ENCODE peak calls at places on chromosomes 11 and 22, in nine cellular contexts. One of them, this sample, is unnamed.

GRCh38 chr11:91986218-91986617 is 238.4 kb upstream of the FAT3 start:
- DNase-seq in mammary epithelial cell: no peak
- DNase-seq in activated CD4-positive, CD25-positive, alpha-beta regulatory T cell treated with anti-CD3 and anti-CD28 coated beads, Interleukin-2, amount 50 U/mL, for 16 hours: no peak
- DNase-seq in fibroblast of mammary gland: no peak
- DNase-seq in M059J: no peak
- DNase-seq in activated naive CD8-positive, alpha-beta T cell treated with anti-CD3 and anti-CD28 coated beads, Interleukin-2, amount 10 ng/mL, durations not matched to agents 7 days and 5 days: no peak
- DNase-seq in cardiac fibroblast: no peak
- DNase-seq in type B pancreatic cell: no peak
- DNase-seq in GM13977: no peak
- DNase-seq in this sample: no peak

GRCh38 chr11:100673063-100673462 is 14.0 kb upstream of the ARHGAP42 start:
- DNase-seq in cardiac fibroblast: no peak
- DNase-seq in mammary epithelial cell: no peak
- DNase-seq in activated naive CD8-positive, alpha-beta T cell treated with anti-CD3 and anti-CD28 coated beads, Interleukin-2, amount 10 ng/mL, durations not matched to agents 7 days and 5 days: no peak
- DNase-seq in type B pancreatic cell: no peak
- DNase-seq in M059J: no peak
- DNase-seq in fibroblast of mammary gland: no peak
- DNase-seq in activated CD4-positive, CD25-positive, alpha-beta regulatory T cell treated with anti-CD3 and anti-CD28 coated beads, Interleukin-2, amount 50 U/mL, for 16 hours: no peak
- DNase-seq in GM13977: no peak
- DNase-seq in this sample: no peak

GRCh38 chr22:16959345-16959930 is 48.6 kb downstream of the GAB4 start:
- DNase-seq in activated CD4-positive, CD25-positive, alpha-beta regulatory T cell treated with anti-CD3 and anti-CD28 coated beads, Interleukin-2, amount 50 U/mL, for 16 hours: no peak
- DNase-seq in activated naive CD8-positive, alpha-beta T cell treated with anti-CD3 and anti-CD28 coated beads, Interleukin-2, amount 10 ng/mL, durations not matched to agents 7 days and 5 days: no peak
- DNase-seq in M059J: no peak
- DNase-seq in type B pancreatic cell: no peak
- DNase-seq in mammary epithelial cell: no peak
- DNase-seq in GM13977: peak; percentile 6
- DNase-seq in fibroblast of mammary gland: no peak
- DNase-seq in cardiac fibroblast: no peak
- DNase-seq in this sample: no peak

GRCh38 chr11:97993565-97993964 is 1027.2 kb upstream of the CNTN5 start:
- DNase-seq in activated naive CD8-positive, alpha-beta T cell treated with anti-CD3 and anti-CD28 coated beads, Interleukin-2, amount 10 ng/mL, durations not matched to agents 7 days and 5 days: no peak
- DNase-seq in mammary epithelial cell: no peak
- DNase-seq in fibroblast of mammary gland: no peak
- DNase-seq in activated CD4-positive, CD25-positive, alpha-beta regulatory T cell treated with anti-CD3 and anti-CD28 coated beads, Interleukin-2, amount 50 U/mL, for 16 hours: no peak
- DNase-seq in M059J: no peak
- DNase-seq in GM13977: no peak
- DNase-seq in cardiac fibroblast: no peak
- DNase-seq in type B pancreatic cell: no peak
- DNase-seq in this sample: no peak

GRCh38 chr11:118437736-118438125 is 1.4 kb downstream of the KMT2A start:
- DNase-seq in mammary epithelial cell: peak; percentile 48
- DNase-seq in activated CD4-positive, CD25-positive, alpha-beta regulatory T cell treated with anti-CD3 and anti-CD28 coated beads, Interleukin-2, amount 50 U/mL, for 16 hours: no peak
- DNase-seq in activated naive CD8-positive, alpha-beta T cell treated with anti-CD3 and anti-CD28 coated beads, Interleukin-2, amount 10 ng/mL, durations not matched to agents 7 days and 5 days: peak; percentile 51
- DNase-seq in type B pancreatic cell: no peak
- DNase-seq in M059J: no peak
- DNase-seq in fibroblast of mammary gland: peak; percentile 12
- DNase-seq in cardiac fibroblast: no peak
- DNase-seq in GM13977: no peak
- DNase-seq in this sample: no peak

GRCh38 chr11:68314886-68315580 is 2.6 kb downstream of the LRP5 start:
- DNase-seq in M059J: peak; percentile 86
- DNase-seq in type B pancreatic cell: no peak
- DNase-seq in activated naive CD8-positive, alpha-beta T cell treated with anti-CD3 and anti-CD28 coated beads, Interleukin-2, amount 10 ng/mL, durations not matched to agents 7 days and 5 days: no peak
- DNase-seq in GM13977: no peak
- DNase-seq in mammary epithelial cell: peak; percentile 76
- DNase-seq in fibroblast of mammary gland: no peak
- DNase-seq in cardiac fibroblast: peak; percentile 46
- DNase-seq in activated CD4-positive, CD25-positive, alpha-beta regulatory T cell treated with anti-CD3 and anti-CD28 coated beads, Interleukin-2, amount 50 U/mL, for 16 hours: no peak
- DNase-seq in this sample: no peak

GRCh38 chr22:47291565-47292495 is 529.4 kb downstream of the TBC1D22A start:
- DNase-seq in GM13977: no peak
- DNase-seq in activated CD4-positive, CD25-positive, alpha-beta regulatory T cell treated with anti-CD3 and anti-CD28 coated beads, Interleukin-2, amount 50 U/mL, for 16 hours: no peak
- DNase-seq in type B pancreatic cell: peak; percentile 44
- DNase-seq in fibroblast of mammary gland: no peak
- DNase-seq in mammary epithelial cell: no peak
- DNase-seq in activated naive CD8-positive, alpha-beta T cell treated with anti-CD3 and anti-CD28 coated beads, Interleukin-2, amount 10 ng/mL, durations not matched to agents 7 days and 5 days: no peak
- DNase-seq in cardiac fibroblast: no peak
- DNase-seq in M059J: no peak
- DNase-seq in this sample: no peak

GRCh38 chr22:23180893-23181762 is 819 bp downstream of the BCR start:
- DNase-seq in GM13977: peak; percentile 77
- DNase-seq in fibroblast of mammary gland: no peak
- DNase-seq in cardiac fibroblast: no peak
- DNase-seq in activated naive CD8-positive, alpha-beta T cell treated with anti-CD3 and anti-CD28 coated beads, Interleukin-2, amount 10 ng/mL, durations not matched to agents 7 days and 5 days: peak; percentile 70
- DNase-seq in mammary epithelial cell: peak; percentile 39
- DNase-seq in type B pancreatic cell: no peak
- DNase-seq in M059J: no peak
- DNase-seq in activated CD4-positive, CD25-positive, alpha-beta regulatory T cell treated with anti-CD3 and anti-CD28 coated beads, Interleukin-2, amount 50 U/mL, for 16 hours: no peak
- DNase-seq in this sample: no peak

GRCh38 chr22:29156507-29156906 is 49.2 kb upstream of the EMID1 start:
- DNase-seq in type B pancreatic cell: no peak
- DNase-seq in GM13977: no peak
- DNase-seq in fibroblast of mammary gland: peak; percentile 2
- DNase-seq in M059J: no peak
- DNase-seq in mammary epithelial cell: no peak
- DNase-seq in activated CD4-positive, CD25-positive, alpha-beta regulatory T cell treated with anti-CD3 and anti-CD28 coated beads, Interleukin-2, amount 50 U/mL, for 16 hours: no peak
- DNase-seq in activated naive CD8-positive, alpha-beta T cell treated with anti-CD3 and anti-CD28 coated beads, Interleukin-2, amount 10 ng/mL, durations not matched to agents 7 days and 5 days: peak; percentile 20
- DNase-seq in cardiac fibroblast: peak; percentile 18
- DNase-seq in this sample: no peak

GRCh38 chr11:133951484-133952198 is 5.1 kb downstream of the IGSF9B start:
- DNase-seq in activated naive CD8-positive, alpha-beta T cell treated with anti-CD3 and anti-CD28 coated beads, Interleukin-2, amount 10 ng/mL, durations not matched to agents 7 days and 5 days: no peak
- DNase-seq in GM13977: no peak
- DNase-seq in mammary epithelial cell: no peak
- DNase-seq in activated CD4-positive, CD25-positive, alpha-beta regulatory T cell treated with anti-CD3 and anti-CD28 coated beads, Interleukin-2, amount 50 U/mL, for 16 hours: no peak
- DNase-seq in type B pancreatic cell: no peak
- DNase-seq in fibroblast of mammary gland: no peak
- DNase-seq in M059J: peak; percentile 42
- DNase-seq in cardiac fibroblast: peak; percentile 51
- DNase-seq in this sample: no peak

GRCh38 chr22:24088796-24089195 is 77.7 kb downstream of the CABIN1 start:
- DNase-seq in fibroblast of mammary gland: no peak
- DNase-seq in M059J: no peak
- DNase-seq in activated naive CD8-positive, alpha-beta T cell treated with anti-CD3 and anti-CD28 coated beads, Interleukin-2, amount 10 ng/mL, durations not matched to agents 7 days and 5 days: no peak
- DNase-seq in cardiac fibroblast: peak; percentile 18
- DNase-seq in mammary epithelial cell: no peak
- DNase-seq in type B pancreatic cell: no peak
- DNase-seq in GM13977: no peak
- DNase-seq in activated CD4-positive, CD25-positive, alpha-beta regulatory T cell treated with anti-CD3 and anti-CD28 coated beads, Interleukin-2, amount 50 U/mL, for 16 hours: no peak
- DNase-seq in this sample: no peak

GRCh38 chr11:646214-646613 is 9.1 kb downstream of the DRD4 start:
- DNase-seq in activated naive CD8-positive, alpha-beta T cell treated with anti-CD3 and anti-CD28 coated beads, Interleukin-2, amount 10 ng/mL, durations not matched to agents 7 days and 5 days: no peak
- DNase-seq in mammary epithelial cell: no peak
- DNase-seq in fibroblast of mammary gland: no peak
- DNase-seq in type B pancreatic cell: no peak
- DNase-seq in GM13977: no peak
- DNase-seq in cardiac fibroblast: no peak
- DNase-seq in M059J: no peak
- DNase-seq in activated CD4-positive, CD25-positive, alpha-beta regulatory T cell treated with anti-CD3 and anti-CD28 coated beads, Interleukin-2, amount 50 U/mL, for 16 hours: no peak
- DNase-seq in this sample: no peak

GRCh38 chr11:132142102-132142501 is 771.7 kb downstream of the NTM start:
- DNase-seq in activated naive CD8-positive, alpha-beta T cell treated with anti-CD3 and anti-CD28 coated beads, Interleukin-2, amount 10 ng/mL, durations not matched to agents 7 days and 5 days: no peak
- DNase-seq in M059J: no peak
- DNase-seq in mammary epithelial cell: peak; percentile 85
- DNase-seq in activated CD4-positive, CD25-positive, alpha-beta regulatory T cell treated with anti-CD3 and anti-CD28 coated beads, Interleukin-2, amount 50 U/mL, for 16 hours: no peak
- DNase-seq in type B pancreatic cell: no peak
- DNase-seq in cardiac fibroblast: no peak
- DNase-seq in GM13977: no peak
- DNase-seq in fibroblast of mammary gland: no peak
- DNase-seq in this sample: no peak

GRCh38 chr11:63901660-63902059 is 15.3 kb downstream of the RCOR2 start:
- DNase-seq in mammary epithelial cell: no peak
- DNase-seq in cardiac fibroblast: peak; percentile 41
- DNase-seq in fibroblast of mammary gland: peak; percentile 50
- DNase-seq in GM13977: no peak
- DNase-seq in activated naive CD8-positive, alpha-beta T cell treated with anti-CD3 and anti-CD28 coated beads, Interleukin-2, amount 10 ng/mL, durations not matched to agents 7 days and 5 days: no peak
- DNase-seq in activated CD4-positive, CD25-positive, alpha-beta regulatory T cell treated with anti-CD3 and anti-CD28 coated beads, Interleukin-2, amount 50 U/mL, for 16 hours: no peak
- DNase-seq in type B pancreatic cell: no peak
- DNase-seq in M059J: no peak
- DNase-seq in this sample: no peak

GRCh38 chr11:45226901-45227300 is 59.2 kb downstream of the SYT13 start:
- DNase-seq in M059J: no peak
- DNase-seq in activated naive CD8-positive, alpha-beta T cell treated with anti-CD3 and anti-CD28 coated beads, Interleukin-2, amount 10 ng/mL, durations not matched to agents 7 days and 5 days: no peak
- DNase-seq in mammary epithelial cell: no peak
- DNase-seq in cardiac fibroblast: no peak
- DNase-seq in fibroblast of mammary gland: no peak
- DNase-seq in GM13977: no peak
- DNase-seq in type B pancreatic cell: no peak
- DNase-seq in activated CD4-positive, CD25-positive, alpha-beta regulatory T cell treated with anti-CD3 and anti-CD28 coated beads, Interleukin-2, amount 50 U/mL, for 16 hours: no peak
- DNase-seq in this sample: no peak

GRCh38 chr11:73907191-73907590 is 30.4 kb downstream of the PAAF1 start:
- DNase-seq in GM13977: no peak
- DNase-seq in cardiac fibroblast: peak; percentile 21
- DNase-seq in activated CD4-positive, CD25-positive, alpha-beta regulatory T cell treated with anti-CD3 and anti-CD28 coated beads, Interleukin-2, amount 50 U/mL, for 16 hours: no peak
- DNase-seq in M059J: peak; percentile 63
- DNase-seq in type B pancreatic cell: no peak
- DNase-seq in activated naive CD8-positive, alpha-beta T cell treated with anti-CD3 and anti-CD28 coated beads, Interleukin-2, amount 10 ng/mL, durations not matched to agents 7 days and 5 days: no peak
- DNase-seq in mammary epithelial cell: peak; percentile 67
- DNase-seq in fibroblast of mammary gland: peak; percentile 64
- DNase-seq in this sample: peak; percentile 25

GRCh38 chr11:46381836-46382643 is 571 bp downstream of the MDK start:
- DNase-seq in GM13977: peak; percentile 73
- DNase-seq in M059J: no peak
- DNase-seq in activated CD4-positive, CD25-positive, alpha-beta regulatory T cell treated with anti-CD3 and anti-CD28 coated beads, Interleukin-2, amount 50 U/mL, for 16 hours: no peak
- DNase-seq in type B pancreatic cell: no peak
- DNase-seq in fibroblast of mammary gland: no peak
- DNase-seq in cardiac fibroblast: peak; percentile 19
- DNase-seq in mammary epithelial cell: no peak
- DNase-seq in activated naive CD8-positive, alpha-beta T cell treated with anti-CD3 and anti-CD28 coated beads, Interleukin-2, amount 10 ng/mL, durations not matched to agents 7 days and 5 days: peak; percentile 38
- DNase-seq in this sample: no peak

GRCh38 chr11:114063149-114063828 is 3.8 kb downstream of the ZBTB16 start:
- DNase-seq in GM13977: no peak
- DNase-seq in activated CD4-positive, CD25-positive, alpha-beta regulatory T cell treated with anti-CD3 and anti-CD28 coated beads, Interleukin-2, amount 50 U/mL, for 16 hours: no peak
- DNase-seq in cardiac fibroblast: no peak
- DNase-seq in activated naive CD8-positive, alpha-beta T cell treated with anti-CD3 and anti-CD28 coated beads, Interleukin-2, amount 10 ng/mL, durations not matched to agents 7 days and 5 days: no peak
- DNase-seq in type B pancreatic cell: no peak
- DNase-seq in fibroblast of mammary gland: no peak
- DNase-seq in M059J: no peak
- DNase-seq in mammary epithelial cell: no peak
- DNase-seq in this sample: no peak

GRCh38 chr22:27918351-27919221 is 470 bp downstream of the PITPNB start:
- DNase-seq in M059J: peak; percentile 57
- DNase-seq in mammary epithelial cell: peak; percentile 64
- DNase-seq in activated CD4-positive, CD25-positive, alpha-beta regulatory T cell treated with anti-CD3 and anti-CD28 coated beads, Interleukin-2, amount 50 U/mL, for 16 hours: peak; percentile 14
- DNase-seq in fibroblast of mammary gland: peak; percentile 48
- DNase-seq in activated naive CD8-positive, alpha-beta T cell treated with anti-CD3 and anti-CD28 coated beads, Interleukin-2, amount 10 ng/mL, durations not matched to agents 7 days and 5 days: peak; percentile 67
- DNase-seq in type B pancreatic cell: peak; percentile 77
- DNase-seq in GM13977: peak; percentile 55
- DNase-seq in cardiac fibroblast: peak; percentile 52
- DNase-seq in this sample: peak; percentile 69

GRCh38 chr11:126523441-126523840 is 168.0 kb downstream of the ST3GAL4 start:
- DNase-seq in cardiac fibroblast: no peak
- DNase-seq in fibroblast of mammary gland: no peak
- DNase-seq in mammary epithelial cell: no peak
- DNase-seq in type B pancreatic cell: no peak
- DNase-seq in activated naive CD8-positive, alpha-beta T cell treated with anti-CD3 and anti-CD28 coated beads, Interleukin-2, amount 10 ng/mL, durations not matched to agents 7 days and 5 days: no peak
- DNase-seq in M059J: no peak
- DNase-seq in GM13977: no peak
- DNase-seq in activated CD4-positive, CD25-positive, alpha-beta regulatory T cell treated with anti-CD3 and anti-CD28 coated beads, Interleukin-2, amount 50 U/mL, for 16 hours: no peak
- DNase-seq in this sample: no peak

GRCh38 chr22:37060801-37061610 is 9.5 kb downstream of the KCTD17 start:
- DNase-seq in M059J: no peak
- DNase-seq in mammary epithelial cell: no peak
- DNase-seq in fibroblast of mammary gland: no peak
- DNase-seq in cardiac fibroblast: no peak
- DNase-seq in type B pancreatic cell: no peak
- DNase-seq in activated CD4-positive, CD25-positive, alpha-beta regulatory T cell treated with anti-CD3 and anti-CD28 coated beads, Interleukin-2, amount 50 U/mL, for 16 hours: no peak
- DNase-seq in GM13977: peak; percentile 72
- DNase-seq in activated naive CD8-positive, alpha-beta T cell treated with anti-CD3 and anti-CD28 coated beads, Interleukin-2, amount 10 ng/mL, durations not matched to agents 7 days and 5 days: no peak
- DNase-seq in this sample: no peak

GRCh38 chr11:72972541-72973128 is 158.4 kb downstream of the ATG16L2 start:
- DNase-seq in fibroblast of mammary gland: peak; percentile 89
- DNase-seq in type B pancreatic cell: no peak
- DNase-seq in mammary epithelial cell: no peak
- DNase-seq in GM13977: no peak
- DNase-seq in activated CD4-positive, CD25-positive, alpha-beta regulatory T cell treated with anti-CD3 and anti-CD28 coated beads, Interleukin-2, amount 50 U/mL, for 16 hours: no peak
- DNase-seq in M059J: no peak
- DNase-seq in cardiac fibroblast: peak; percentile 65
- DNase-seq in activated naive CD8-positive, alpha-beta T cell treated with anti-CD3 and anti-CD28 coated beads, Interleukin-2, amount 10 ng/mL, durations not matched to agents 7 days and 5 days: no peak
- DNase-seq in this sample: no peak

This sample was measured in left cardiac atrium.